ENCODE peak calls at places on chromosomes 13 and 19, in four cellular contexts. One of them, this sample, is unnamed.

GRCh38 chr19:10565028-10565566 is 713 bp downstream of the KRI1 start:
- DNase-seq in NCI-H69: peak; percentile 78
- DNase-seq in activated CD4-positive, alpha-beta T cell treated with anti-CD3 and anti-CD28 coated beads for 48 hours: peak; percentile 76
- DNase-seq in activated CD4-positive, CD25-positive, alpha-beta regulatory T cell treated with anti-CD3 and anti-CD28 coated beads, Interleukin-2, amount 50 U/mL, for 72 hours: no peak
- DNase-seq in this sample: peak; percentile 46

GRCh38 chr19:15508035-15508710 is at the start of gene CYP4F22:
- DNase-seq in NCI-H69: no peak
- DNase-seq in activated CD4-positive, alpha-beta T cell treated with anti-CD3 and anti-CD28 coated beads for 48 hours: peak; percentile 18
- DNase-seq in activated CD4-positive, CD25-positive, alpha-beta regulatory T cell treated with anti-CD3 and anti-CD28 coated beads, Interleukin-2, amount 50 U/mL, for 72 hours: no peak
- DNase-seq in this sample: no peak

GRCh38 chr19:39196860-39197562 is at the start of gene NCCRP1:
- DNase-seq in NCI-H69: peak; percentile 27
- DNase-seq in activated CD4-positive, alpha-beta T cell treated with anti-CD3 and anti-CD28 coated beads for 48 hours: no peak
- DNase-seq in activated CD4-positive, CD25-positive, alpha-beta regulatory T cell treated with anti-CD3 and anti-CD28 coated beads, Interleukin-2, amount 50 U/mL, for 72 hours: no peak
- DNase-seq in this sample: no peak

GRCh38 chr13:111049791-111050538 is 65.1 kb upstream of the ARHGEF7 start:
- DNase-seq in NCI-H69: peak; percentile 19
- DNase-seq in activated CD4-positive, alpha-beta T cell treated with anti-CD3 and anti-CD28 coated beads for 48 hours: peak; percentile 18
- DNase-seq in activated CD4-positive, CD25-positive, alpha-beta regulatory T cell treated with anti-CD3 and anti-CD28 coated beads, Interleukin-2, amount 50 U/mL, for 72 hours: no peak
- DNase-seq in this sample: no peak

GRCh38 chr19:46803555-46803954 is 15.2 kb upstream of the SLC1A5 start:
- DNase-seq in NCI-H69: no peak
- DNase-seq in activated CD4-positive, alpha-beta T cell treated with anti-CD3 and anti-CD28 coated beads for 48 hours: no peak
- DNase-seq in activated CD4-positive, CD25-positive, alpha-beta regulatory T cell treated with anti-CD3 and anti-CD28 coated beads, Interleukin-2, amount 50 U/mL, for 72 hours: no peak
- DNase-seq in this sample: no peak

GRCh38 chr13:72194531-72194930 is 327.5 kb upstream of the DACH1 start:
- DNase-seq in NCI-H69: no peak
- DNase-seq in activated CD4-positive, alpha-beta T cell treated with anti-CD3 and anti-CD28 coated beads for 48 hours: no peak
- DNase-seq in activated CD4-positive, CD25-positive, alpha-beta regulatory T cell treated with anti-CD3 and anti-CD28 coated beads, Interleukin-2, amount 50 U/mL, for 72 hours: no peak
- DNase-seq in this sample: peak; percentile 18

GRCh38 chr19:35908977-35909683 is 1.0 kb upstream of the TYROBP start:
- DNase-seq in NCI-H69: no peak
- DNase-seq in activated CD4-positive, alpha-beta T cell treated with anti-CD3 and anti-CD28 coated beads for 48 hours: no peak
- DNase-seq in activated CD4-positive, CD25-positive, alpha-beta regulatory T cell treated with anti-CD3 and anti-CD28 coated beads, Interleukin-2, amount 50 U/mL, for 72 hours: no peak
- DNase-seq in this sample: no peak

GRCh38 chr13:49865174-49865573 is 71.0 kb downstream of the SPRYD7 start:
- DNase-seq in NCI-H69: no peak
- DNase-seq in activated CD4-positive, alpha-beta T cell treated with anti-CD3 and anti-CD28 coated beads for 48 hours: no peak
- DNase-seq in activated CD4-positive, CD25-positive, alpha-beta regulatory T cell treated with anti-CD3 and anti-CD28 coated beads, Interleukin-2, amount 50 U/mL, for 72 hours: no peak
- DNase-seq in this sample: no peak

GRCh38 chr13:47764817-47765216 is 236.3 kb downstream of the SUCLA2 start:
- DNase-seq in NCI-H69: no peak
- DNase-seq in activated CD4-positive, alpha-beta T cell treated with anti-CD3 and anti-CD28 coated beads for 48 hours: no peak
- DNase-seq in activated CD4-positive, CD25-positive, alpha-beta regulatory T cell treated with anti-CD3 and anti-CD28 coated beads, Interleukin-2, amount 50 U/mL, for 72 hours: no peak
- DNase-seq in this sample: no peak

GRCh38 chr19:7673995-7674667 is 2.8 kb upstream of the MCEMP1 start:
- DNase-seq in NCI-H69: peak; percentile 69
- DNase-seq in activated CD4-positive, alpha-beta T cell treated with anti-CD3 and anti-CD28 coated beads for 48 hours: peak; percentile 61
- DNase-seq in activated CD4-positive, CD25-positive, alpha-beta regulatory T cell treated with anti-CD3 and anti-CD28 coated beads, Interleukin-2, amount 50 U/mL, for 72 hours: peak; percentile 55
- DNase-seq in this sample: peak; percentile 68

GRCh38 chr19:57746580-57747471 is at the start of gene ZNF776:
- DNase-seq in NCI-H69: peak; percentile 95
- DNase-seq in activated CD4-positive, alpha-beta T cell treated with anti-CD3 and anti-CD28 coated beads for 48 hours: peak; percentile 85
- DNase-seq in activated CD4-positive, CD25-positive, alpha-beta regulatory T cell treated with anti-CD3 and anti-CD28 coated beads, Interleukin-2, amount 50 U/mL, for 72 hours: peak; percentile 71
- DNase-seq in this sample: peak; percentile 91

GRCh38 chr13:41284512-41285288 is 21.3 kb upstream of the MTRF1 start:
- DNase-seq in NCI-H69: no peak
- DNase-seq in activated CD4-positive, alpha-beta T cell treated with anti-CD3 and anti-CD28 coated beads for 48 hours: no peak
- DNase-seq in activated CD4-positive, CD25-positive, alpha-beta regulatory T cell treated with anti-CD3 and anti-CD28 coated beads, Interleukin-2, amount 50 U/mL, for 72 hours: no peak
- DNase-seq in this sample: peak; percentile 94

GRCh38 chr19:55027472-55028337 is 10.4 kb downstream of the GP6 start:
- DNase-seq in NCI-H69: peak; percentile 83
- DNase-seq in activated CD4-positive, alpha-beta T cell treated with anti-CD3 and anti-CD28 coated beads for 48 hours: no peak
- DNase-seq in activated CD4-positive, CD25-positive, alpha-beta regulatory T cell treated with anti-CD3 and anti-CD28 coated beads, Interleukin-2, amount 50 U/mL, for 72 hours: no peak
- DNase-seq in this sample: peak; percentile 3

GRCh38 chr13:45132384-45133064 is 12.2 kb downstream of the GTF2F2 start:
- DNase-seq in NCI-H69: no peak
- DNase-seq in activated CD4-positive, alpha-beta T cell treated with anti-CD3 and anti-CD28 coated beads for 48 hours: no peak
- DNase-seq in activated CD4-positive, CD25-positive, alpha-beta regulatory T cell treated with anti-CD3 and anti-CD28 coated beads, Interleukin-2, amount 50 U/mL, for 72 hours: no peak
- DNase-seq in this sample: peak; percentile 14

GRCh38 chr19:10961073-10961762 is 388 bp downstream of the SMARCA4 start:
- DNase-seq in NCI-H69: no peak
- DNase-seq in activated CD4-positive, alpha-beta T cell treated with anti-CD3 and anti-CD28 coated beads for 48 hours: no peak
- DNase-seq in activated CD4-positive, CD25-positive, alpha-beta regulatory T cell treated with anti-CD3 and anti-CD28 coated beads, Interleukin-2, amount 50 U/mL, for 72 hours: no peak
- DNase-seq in this sample: no peak

GRCh38 chr13:30802501-30802900 is 67.2 kb downstream of the ALOX5AP start:
- DNase-seq in NCI-H69: no peak
- DNase-seq in activated CD4-positive, alpha-beta T cell treated with anti-CD3 and anti-CD28 coated beads for 48 hours: no peak
- DNase-seq in activated CD4-positive, CD25-positive, alpha-beta regulatory T cell treated with anti-CD3 and anti-CD28 coated beads, Interleukin-2, amount 50 U/mL, for 72 hours: no peak
- DNase-seq in this sample: no peak

GRCh38 chr19:41302624-41303351 is 7.2 kb upstream of the CCDC97 start:
- DNase-seq in NCI-H69: no peak
- DNase-seq in activated CD4-positive, alpha-beta T cell treated with anti-CD3 and anti-CD28 coated beads for 48 hours: peak; percentile 74
- DNase-seq in activated CD4-positive, CD25-positive, alpha-beta regulatory T cell treated with anti-CD3 and anti-CD28 coated beads, Interleukin-2, amount 50 U/mL, for 72 hours: no peak
- DNase-seq in this sample: no peak

GRCh38 chr19:800360-801029 is 3.2 kb downstream of the PTBP1 start:
- DNase-seq in NCI-H69: no peak
- DNase-seq in activated CD4-positive, alpha-beta T cell treated with anti-CD3 and anti-CD28 coated beads for 48 hours: no peak
- DNase-seq in activated CD4-positive, CD25-positive, alpha-beta regulatory T cell treated with anti-CD3 and anti-CD28 coated beads, Interleukin-2, amount 50 U/mL, for 72 hours: no peak
- DNase-seq in this sample: peak; percentile 67

GRCh38 chr13:46552302-46552680 is 679 bp upstream of the LRCH1 start:
- DNase-seq in NCI-H69: peak; percentile 54
- DNase-seq in activated CD4-positive, alpha-beta T cell treated with anti-CD3 and anti-CD28 coated beads for 48 hours: no peak
- DNase-seq in activated CD4-positive, CD25-positive, alpha-beta regulatory T cell treated with anti-CD3 and anti-CD28 coated beads, Interleukin-2, amount 50 U/mL, for 72 hours: no peak
- DNase-seq in this sample: no peak

GRCh38 chr19:45087531-45087930 is 5.4 kb upstream of the PPP1R37 start:
- DNase-seq in NCI-H69: no peak
- DNase-seq in activated CD4-positive, alpha-beta T cell treated with anti-CD3 and anti-CD28 coated beads for 48 hours: peak; percentile 38
- DNase-seq in activated CD4-positive, CD25-positive, alpha-beta regulatory T cell treated with anti-CD3 and anti-CD28 coated beads, Interleukin-2, amount 50 U/mL, for 72 hours: no peak
- DNase-seq in this sample: no peak

This sample was measured in iris pigment epithelial cell.